ENCODE peak calls at places on chromosomes 16 and 17, in four cellular contexts. G, O, I and F are unnamed samples.

GRCh38 chr17:37466471-37466870 is 23.2 kb upstream of the DUSP14 start:
- DNase-seq in O (no peak), G (no peak), I (no peak), F (no peak)

GRCh38 chr17:32349503-32349853 is 479 bp upstream of the ZNF207 start:
- DNase-seq in O (no peak), G (no peak), I (peak; percentile 35), F (no peak)

GRCh38 chr16:27401768-27402568 is at the start of gene IL21R:
- DNase-seq in I (no peak), G (no peak), O (peak; percentile 73), F (peak; percentile 20)

GRCh38 chr17:31695456-31696090 is 163.5 kb downstream of the COPRS start:
- DNase-seq in O (no peak), I (no peak), G (no peak), F (peak; percentile 23)

GRCh38 chr16:84184775-84185174 is 2.1 kb downstream of the TAF1C start:
- DNase-seq in G (no peak), O (no peak), I (no peak), F (no peak)

GRCh38 chr16:66473654-66474519 is 46.8 kb downstream of the BEAN1 start:
- DNase-seq in G (no peak), O (no peak), I (no peak), F (no peak)

GRCh38 chr17:14078027-14078426 is 8.7 kb downstream of the COX10 start:
- DNase-seq in G (no peak), I (no peak), O (no peak), F (no peak)

GRCh38 chr17:47941998-47942490 is 673 bp downstream of the PNPO start:
- DNase-seq in G (no peak), I (no peak), O (no peak), F (no peak)

GRCh38 chr17:60506312-60506711 is 19.7 kb downstream of the APPBP2 start:
- DNase-seq in O (no peak), I (no peak), G (no peak), F (no peak)

GRCh38 chr16:66898207-66898606 is 17.9 kb downstream of the PDP2 start:
- DNase-seq in G (no peak), I (no peak), O (no peak), F (no peak)

GRCh38 chr17:31310260-31310659 is 3.6 kb downstream of the EVI2B start:
- DNase-seq in O (no peak), I (no peak), G (no peak), F (no peak)

GRCh38 chr17:28963212-28963611 is 11.9 kb upstream of the PHF12 start:
- DNase-seq in I (no peak), O (no peak), G (no peak), F (no peak)

GRCh38 chr16:27768651-27769270 is 218.8 kb downstream of the KATNIP start:
- DNase-seq in I (no peak), G (peak; percentile 11), O (no peak), F (peak; percentile 71)

GRCh38 chr16:86905302-86905701 is 327.0 kb downstream of the FOXL1 start:
- DNase-seq in G (no peak), I (no peak), O (no peak), F (no peak)

GRCh38 chr17:50681260-50682200 is 26.2 kb downstream of the ANKRD40 start:
- DNase-seq in O (no peak), I (no peak), G (peak; percentile 70), F (peak; percentile 43)

GRCh38 chr16:83433201-83433600 is 374.6 kb upstream of the HSBP1 start:
- DNase-seq in O (no peak), G (no peak), I (no peak), F (no peak)

GRCh38 chr16:48438414-48438813 is 53.2 kb upstream of the SIAH1 start:
- DNase-seq in O (no peak), G (no peak), I (no peak), F (no peak)

GRCh38 chr16:69885722-69886121 is 65.4 kb upstream of the CLEC18A start:
- DNase-seq in O (no peak), G (no peak), I (no peak), F (no peak)